ENCODE peak calls at places on chromosome 2, in six cellular contexts. G is HCT116, V is GM12878, H is K562, O is HepG2, P is H1. Z is an unnamed sample.

GRCh38 chr2:230828272-230828961 is 36.3 kb upstream of the ITM2C start:
- DNase-seq in G (no peak), V (no peak), H (no peak), O (no peak), P (no peak), Z (no peak)

GRCh38 chr2:66665124-66665984 is 230.4 kb downstream of the MEIS1 start:
- DNase-seq in G (no peak), V (no peak), H (no peak), O (no peak), P (no peak), Z (no peak)

GRCh38 chr2:182503886-182504285 is 77.0 kb upstream of the PDE1A start:
- DNase-seq in G (no peak), V (no peak), H (no peak), O (no peak), P (no peak), Z (no peak)

GRCh38 chr2:69177785-69178636 is 165.0 kb downstream of the ANTXR1 start:
- DNase-seq in G (peak; percentile 75), V (no peak), H (peak; percentile 87), O (peak; percentile 99), P (peak; percentile 98), Z (peak; percentile 97)

GRCh38 chr2:28633739-28634138 is 117.9 kb upstream of the PPP1CB start:
- DNase-seq in G (no peak), V (no peak), H (no peak), O (peak; percentile 65), P (no peak), Z (no peak)

GRCh38 chr2:241895732-241896641 is 26.5 kb downstream of the RTP5 start:
- DNase-seq in G (no peak), V (no peak), H (no peak), O (no peak), P (peak; percentile 50), Z (no peak)

GRCh38 chr2:202149155-202149762 is 76.2 kb downstream of the KIAA2012 start:
- DNase-seq in G (no peak), V (no peak), H (no peak), O (no peak), P (peak; percentile 68), Z (peak; percentile 71)

GRCh38 chr2:8537572-8538155 is 144.2 kb upstream of the ID2 start:
- DNase-seq in G (no peak), V (no peak), H (no peak), O (no peak), P (no peak), Z (no peak)

GRCh38 chr2:107324166-107324565 is 438.2 kb upstream of the ST6GAL2 start:
- DNase-seq in G (no peak), V (no peak), H (no peak), O (no peak), P (no peak), Z (no peak)

GRCh38 chr2:163187995-163188655 is 349.6 kb upstream of the KCNH7 start:
- DNase-seq in G (no peak), V (no peak), H (no peak), O (no peak), P (no peak), Z (no peak)

GRCh38 chr2:186852508-186852907 is 3.5 kb upstream of the ZSWIM2 start:
- DNase-seq in G (no peak), V (no peak), H (no peak), O (no peak), P (no peak), Z (no peak)

GRCh38 chr2:64613276-64613675 is 40.4 kb downstream of the SERTAD2 start:
- DNase-seq in G (no peak), V (no peak), H (no peak), O (no peak), P (no peak), Z (no peak)

DNA sequence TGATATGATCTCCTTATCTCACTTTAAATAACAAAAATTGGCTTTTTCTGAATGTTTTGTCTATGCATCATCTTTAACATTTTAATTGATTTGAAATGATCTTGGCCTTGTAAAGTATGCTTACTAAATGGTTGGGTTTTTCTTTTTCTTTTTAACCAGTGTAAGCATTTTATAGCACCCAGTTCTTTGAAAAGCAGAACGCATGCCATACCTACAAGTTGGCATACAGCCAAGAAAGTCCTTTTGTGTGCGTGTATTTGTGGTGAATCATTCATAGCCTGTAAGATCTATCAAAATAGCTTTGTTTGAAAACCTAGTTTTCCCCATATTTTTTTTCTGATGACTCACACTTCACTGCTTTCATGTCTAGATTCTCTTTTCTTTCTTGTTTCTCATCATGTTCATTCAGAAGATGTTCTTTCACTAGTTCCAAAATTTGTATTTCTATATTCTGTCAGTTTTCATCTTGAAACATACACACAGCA is 4.1 kb upstream of the VRK2 start:
- DNase-seq in G (peak; percentile 92), V (no peak), H (peak; percentile 63), O (peak; percentile 95), P (no peak), Z (no peak)
- TF ChIP-seq ZNF274 in G (no peak), V (no peak), H (no peak), O (no peak), P (no peak), Z (no peak)

GRCh38 chr2:96878171-96878570 is 8.3 kb upstream of the SEMA4C start:
- DNase-seq in G (no peak), V (no peak), H (no peak), O (no peak), P (no peak), Z (no peak)

GRCh38 chr2:96875498-96876035 is 5.7 kb upstream of the SEMA4C start:
- DNase-seq in G (no peak), V (no peak), H (no peak), O (peak; percentile 27), P (no peak), Z (no peak)

GRCh38 chr2:96876811-96877437 is 7.0 kb upstream of the SEMA4C start:
- DNase-seq in G (no peak), V (no peak), H (no peak), O (no peak), P (no peak), Z (no peak)

GRCh38 chr2:96877513-96878159 is 7.8 kb upstream of the SEMA4C start:
- DNase-seq in G (no peak), V (no peak), H (no peak), O (no peak), P (no peak), Z (no peak)

GRCh38 chr2:96876036-96876810 is 6.3 kb upstream of the SEMA4C start:
- DNase-seq in G (no peak), V (no peak), H (peak; percentile 47), O (no peak), P (no peak), Z (no peak)
- H3K9ac ChIP-seq in G (no peak overlapping the region), V (no peak overlapping the region), H (no peak overlapping the region), O (no peak overlapping the region), P (no peak overlapping the region), Z (peak overlapping the region; percentile 58)

DNA sequence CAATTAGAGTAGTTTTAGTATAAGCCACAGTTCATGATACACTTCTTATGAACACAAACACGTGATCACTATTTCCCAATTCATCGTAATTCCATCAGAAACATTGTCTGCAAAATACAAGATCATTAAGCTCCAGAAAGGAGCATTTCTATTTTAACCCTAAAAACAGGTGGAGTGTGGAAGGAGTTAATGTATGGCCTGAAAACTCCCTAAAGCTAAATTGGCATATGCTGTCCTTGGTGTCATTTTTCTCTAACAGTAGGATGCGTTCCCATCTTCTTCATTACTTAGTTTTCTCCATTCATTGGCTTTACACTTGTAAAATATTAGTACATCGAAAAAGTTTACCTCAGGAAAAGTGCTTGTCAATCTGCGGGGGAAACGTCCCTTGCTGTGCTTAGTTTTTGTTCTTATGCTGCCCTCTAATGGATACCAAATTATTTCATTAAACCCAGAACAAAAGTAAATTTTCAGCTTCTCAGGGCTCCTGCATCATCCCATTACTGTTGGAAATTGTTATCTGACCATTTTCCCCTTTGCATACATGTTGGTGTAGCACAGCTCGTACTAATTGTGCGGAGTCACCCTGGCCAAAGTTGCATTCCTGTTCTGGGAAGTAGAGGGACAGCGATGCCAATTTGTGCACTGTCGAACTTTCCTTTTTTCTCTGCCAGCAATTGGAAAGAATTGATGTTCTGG is 153.4 kb downstream of the GPD2 start:
- DNase-seq in G (peak; percentile 27), V (no peak), H (peak; percentile 64), O (peak; percentile 31), P (no peak), Z (peak; percentile 36)
- TF ChIP-seq ZNF274 in G (no peak), V (no peak), H (no peak), O (no peak), P (no peak), Z (no peak)

GRCh38 chr2:12884713-12885282 is 168.1 kb downstream of the TRIB2 start:
- DNase-seq in G (peak; percentile 18), V (no peak), H (peak; percentile 37), O (no peak), P (no peak), Z (no peak)
- H3K9ac ChIP-seq in G (no peak overlapping the region), V (no peak overlapping the region), H (no peak overlapping the region), O (no peak overlapping the region), P (no peak overlapping the region), Z (no peak overlapping the region)

GRCh38 chr2:10451819-10452218 is 3.7 kb upstream of the ODC1 start:
- DNase-seq in G (no peak), V (no peak), H (no peak), O (no peak), P (no peak), Z (no peak)

GRCh38 chr2:10454505-10454904 is 6.4 kb upstream of the ODC1 start:
- DNase-seq in G (no peak), V (no peak), H (no peak), O (no peak), P (no peak), Z (no peak)

GRCh38 chr2:10452334-10452733 is 4.2 kb upstream of the ODC1 start:
- DNase-seq in G (no peak), V (no peak), H (no peak), O (peak; percentile 72), P (no peak), Z (no peak)

GRCh38 chr2:10453899-10454298 is 5.8 kb upstream of the ODC1 start:
- DNase-seq in G (no peak), V (no peak), H (no peak), O (no peak), P (no peak), Z (no peak)

GRCh38 chr2:10452956-10453885 is 5.1 kb upstream of the ODC1 start:
- DNase-seq in G (no peak), V (no peak), H (no peak), O (no peak), P (no peak), Z (no peak)
- TF ChIP-seq ZNF274 in G (no peak), V (no peak), H (no peak), O (no peak), P (no peak), Z (no peak)

GRCh38 chr2:70182689-70183088 is 8.1 kb downstream of the C2orf42 start:
- DNase-seq in G (no peak), V (no peak), H (no peak), O (no peak), P (no peak), Z (no peak)

GRCh38 chr2:70181363-70181956 is 9.4 kb downstream of the C2orf42 start:
- DNase-seq in G (no peak), V (peak; percentile 88), H (no peak), O (no peak), P (no peak), Z (no peak)
- H3K9ac ChIP-seq in G (no peak overlapping the region), V (peak overlapping the region; percentile 63), H (no peak overlapping the region), O (no peak overlapping the region), P (no peak overlapping the region), Z (no peak overlapping the region)

DNA sequence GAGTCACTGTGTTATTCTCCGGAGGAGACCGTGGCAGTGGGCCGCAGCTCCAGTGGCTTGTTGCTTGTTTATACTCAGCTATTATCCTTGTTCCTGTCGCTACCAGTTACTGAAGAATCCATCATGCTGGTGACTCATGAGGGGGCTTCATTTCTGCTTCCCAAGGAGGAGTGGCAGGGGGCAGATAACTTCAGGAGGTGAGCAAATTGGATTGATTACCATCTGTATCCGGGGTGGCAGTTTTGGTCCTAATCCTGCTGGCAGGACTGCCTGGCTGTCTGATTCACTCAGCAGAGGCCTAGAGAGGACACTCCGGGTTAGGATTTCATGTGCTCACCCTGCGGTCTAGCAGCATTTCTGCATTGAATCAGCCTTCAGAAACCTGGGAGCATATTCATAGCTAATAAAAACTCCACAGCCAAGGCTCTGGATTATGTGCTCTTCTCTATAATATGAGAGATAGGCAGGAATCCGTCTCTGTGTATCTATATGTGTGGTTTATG is 230.0 kb downstream of the ACTR3 start:
- DNase-seq in G (no peak), V (no peak), H (peak; percentile 4), O (no peak), P (no peak), Z (no peak)
- TF ChIP-seq ZNF274 in G (no peak), V (no peak), H (no peak), O (no peak), P (no peak), Z (no peak)

Z was measured in NT2/D1.